ENCODE peak calls at places on chromosomes 12 and 14, in four cellular contexts. A is HepG2, B is H1, L is GM12878. T is an unnamed sample.

GRCh38 chr12:130300725-130301124 is 37.0 kb upstream of the PIWIL1 start:
- DNase-seq in A (no peak), B (no peak), L (no peak), T (no peak)

GRCh38 chr14:105063041-105063440 is 2.2 kb downstream of the GPR132 start:
- DNase-seq in A (no peak), B (no peak), L (no peak), T (no peak)

GRCh38 chr14:76564471-76565119 is 188.7 kb downstream of the ESRRB start:
- DNase-seq in A (no peak), B (no peak), L (no peak), T (no peak)

GRCh38 chr12:132074216-132074615 is 69.9 kb downstream of the DDX51 start:
- DNase-seq in A (no peak), B (no peak), L (no peak), T (no peak)

GRCh38 chr14:95361373-95362179 is 41.9 kb upstream of the CLMN start:
- DNase-seq in A (no peak), B (peak), L (no peak), T (no peak)

GRCh38 chr14:52961060-52961639 is 10.3 kb upstream of the FERMT2 start:
- DNase-seq in A (peak), B (peak), L (peak), T (no peak)

GRCh38 chr12:20547788-20548575 is 147.2 kb upstream of the SLCO1C1 start:
- DNase-seq in A (no peak), B (no peak), L (no peak), T (no peak)

GRCh38 chr12:101785671-101786070 is 45.1 kb downstream of the GNPTAB start:
- DNase-seq in A (no peak), B (no peak), L (no peak), T (no peak)

GRCh38 chr12:1217191-1217949 is 226.3 kb downstream of the ERC1 start:
- DNase-seq in A (no peak), B (no peak), L (no peak), T (no peak)

GRCh38 chr12:112792306-112792705 is 758 bp downstream of the RPH3A start:
- DNase-seq in A (no peak), B (no peak), L (no peak), T (no peak)
- H3K9ac ChIP-seq in A (no peak), B (no peak), L (no peak), T (no peak)

GRCh38 chr12:104356231-104357115 is 52.9 kb downstream of the EID3 start:
- DNase-seq in A (no peak), B (no peak), L (no peak), T (no peak)
- TF ChIP-seq POLR2AphosphoS5 in A (no peak), B (no peak), L (no peak), T (no peak)

GRCh38 chr12:53990311-53991076 is 5.5 kb downstream of the HOXC10 start:
- DNase-seq in A (no peak), B (no peak), L (no peak), T (no peak)
- TF ChIP-seq EZH2 in A (no peak), B (peak), L (no peak), T (no peak)

GRCh38 chr14:97074456-97074855 is 277.3 kb downstream of the VRK1 start:
- DNase-seq in A (no peak), B (no peak), L (no peak), T (no peak)

GRCh38 chr14:97077253-97077653 is 280.1 kb downstream of the VRK1 start:
- DNase-seq in A (no peak), B (no peak), L (peak), T (no peak)

GRCh38 chr14:97077687-97078086 is 280.5 kb downstream of the VRK1 start:
- DNase-seq in A (no peak), B (no peak), L (no peak), T (no peak)

GRCh38 chr14:97073622-97074021 is 276.4 kb downstream of the VRK1 start:
- DNase-seq in A (no peak), B (no peak), L (no peak), T (no peak)

GRCh38 chr14:97074860-97075259 is 277.7 kb downstream of the VRK1 start:
- DNase-seq in A (no peak), B (no peak), L (no peak), T (no peak)
- H3K9ac ChIP-seq in A (no peak), B (no peak), L (no peak), T (no peak)

DNA sequence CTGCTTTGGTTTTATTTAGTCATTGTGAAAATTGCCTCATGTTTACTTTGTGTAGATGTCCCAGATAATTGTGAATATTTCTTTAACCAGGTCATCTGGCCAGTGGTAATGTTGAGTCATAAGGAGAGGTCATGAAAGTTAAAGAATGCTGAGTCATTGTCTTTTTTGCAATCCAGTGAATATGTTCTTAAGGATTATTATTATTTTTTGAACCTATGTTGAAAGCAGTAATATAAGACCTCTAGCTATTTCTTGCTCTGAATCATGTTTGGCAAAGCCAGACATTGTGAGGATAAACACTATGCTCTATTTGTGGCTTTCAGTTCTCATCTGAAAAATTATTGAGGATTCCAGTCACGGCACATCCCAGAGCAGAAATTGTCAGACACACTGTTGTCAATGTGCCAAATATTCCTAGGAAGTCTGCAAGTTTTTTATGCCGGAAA is 369.5 kb downstream of the ATP23 start:
- DNase-seq in A (peak), B (no peak), L (no peak), T (no peak)
- TF ChIP-seq POLR2AphosphoS5 in A (no peak), B (no peak), L (no peak), T (no peak)

DNA sequence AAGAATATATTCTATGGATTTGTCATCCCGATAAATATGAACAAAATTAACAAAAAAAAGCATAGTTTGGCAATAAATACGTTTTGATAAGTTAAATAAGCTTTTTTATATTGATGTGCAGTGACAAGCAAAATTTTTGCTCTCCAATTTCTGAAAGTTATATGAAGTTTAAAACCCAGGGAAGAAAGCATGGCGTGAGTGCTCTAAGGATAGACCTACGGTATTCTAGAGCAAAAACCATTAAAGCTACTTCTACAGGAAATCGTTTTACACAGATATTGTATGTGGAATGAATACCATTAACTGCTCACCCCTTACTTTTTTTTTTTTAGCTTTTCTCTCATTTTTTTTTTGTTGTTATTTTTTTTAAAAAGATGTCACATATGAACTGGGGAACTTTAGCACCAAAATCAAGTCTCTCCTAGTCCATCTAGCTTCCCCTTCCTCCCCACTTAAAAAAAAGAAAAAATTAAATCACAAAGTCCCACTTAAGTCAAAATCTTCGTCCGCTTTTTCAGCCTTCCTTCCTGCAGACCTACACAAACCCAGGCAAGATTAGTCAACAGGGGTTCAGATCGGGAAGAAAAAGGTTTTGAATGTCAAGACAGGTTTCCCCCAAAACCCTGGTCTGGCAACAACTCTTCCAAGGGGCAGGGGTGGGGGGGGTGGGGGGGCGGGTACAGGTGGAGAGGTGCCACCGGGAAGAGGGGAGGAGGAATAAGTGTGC is 4.4 kb downstream of the ZFP36L1 start:
- DNase-seq in A (no peak), B (no peak), L (no peak), T (no peak)
- TF ChIP-seq EZH2 in A (no peak), B (no peak), L (no peak), T (no peak)

DNA sequence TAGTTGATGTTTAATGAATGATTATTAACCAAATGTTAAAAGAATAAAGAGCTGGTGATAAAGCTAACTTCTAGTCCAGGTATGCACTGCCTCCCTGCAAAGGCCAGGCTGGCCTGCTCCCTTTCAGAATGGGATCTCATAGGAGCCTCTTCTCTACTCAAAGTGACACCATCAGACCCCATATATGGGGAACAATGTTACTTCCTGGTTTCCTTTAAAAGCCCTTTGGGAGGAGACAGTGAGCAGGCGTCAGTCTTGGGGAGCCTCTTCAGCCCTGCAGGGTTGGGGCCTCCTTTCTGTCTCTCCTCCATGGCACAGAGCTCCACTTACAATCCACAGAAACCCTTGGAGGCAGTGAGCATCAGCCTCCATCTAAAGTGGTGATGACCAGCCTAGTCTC is 17.3 kb upstream of the GPRC5A start:
- DNase-seq in A (no peak), B (no peak), L (no peak), T (no peak)
- H3K9ac ChIP-seq in A (no peak), B (no peak), L (no peak), T (no peak)

GRCh38 chr14:73239463-73240241 is 2.3 kb downstream of the PAPLN start:
- DNase-seq in A (no peak), B (peak), L (no peak), T (no peak)
- TF ChIP-seq POLR2AphosphoS5 in A (no peak), B (no peak), L (no peak), T (no peak)

DNA sequence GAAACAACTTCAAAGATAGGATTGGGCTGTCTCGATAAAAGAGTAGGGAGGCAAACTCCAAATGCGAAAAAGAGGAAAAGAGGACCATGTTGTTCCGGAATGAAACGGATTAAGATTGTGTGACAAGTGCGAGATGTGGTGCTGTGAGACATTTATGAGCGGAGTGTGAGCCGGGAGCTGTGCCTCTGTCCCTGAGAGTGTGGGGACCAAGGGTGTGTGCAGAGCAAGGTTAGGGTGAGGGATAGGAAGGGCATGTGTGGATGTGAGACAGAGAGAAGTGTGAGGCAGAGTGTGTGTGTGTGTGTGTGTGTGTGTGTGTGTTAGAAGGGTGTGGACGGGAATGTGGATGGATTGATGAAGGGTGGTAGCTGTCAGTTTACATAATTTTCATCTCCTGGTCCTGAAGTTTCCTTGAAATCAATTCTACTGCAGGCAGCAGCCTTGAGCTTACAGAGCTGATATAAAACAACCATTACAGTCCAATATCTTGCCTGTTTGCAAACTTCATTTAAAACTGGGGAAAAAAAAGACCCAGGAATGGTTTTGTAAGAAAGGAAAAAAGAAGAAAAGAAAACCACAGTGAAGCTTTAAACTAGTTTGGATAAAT is 4.3 kb upstream of the OTX2 start:
- DNase-seq in A (no peak), B (peak), L (no peak), T (no peak)
- TF ChIP-seq EZH2 in A (no peak), B (peak), L (no peak), T (no peak)

GRCh38 chr12:49847161-49847560 is 4.3 kb upstream of the BCDIN3D start:
- DNase-seq in A (no peak), B (no peak), L (no peak), T (no peak)

GRCh38 chr12:49842519-49843352 is at the start of gene BCDIN3D:
- DNase-seq in A (peak), B (peak), L (peak), T (no peak)

GRCh38 chr12:49843411-49843810 is 505 bp upstream of the BCDIN3D start:
- DNase-seq in A (no peak), B (no peak), L (no peak), T (no peak)

GRCh38 chr12:49846033-49846432 is 3.1 kb upstream of the BCDIN3D start:
- DNase-seq in A (no peak), B (no peak), L (no peak), T (no peak)

DNA sequence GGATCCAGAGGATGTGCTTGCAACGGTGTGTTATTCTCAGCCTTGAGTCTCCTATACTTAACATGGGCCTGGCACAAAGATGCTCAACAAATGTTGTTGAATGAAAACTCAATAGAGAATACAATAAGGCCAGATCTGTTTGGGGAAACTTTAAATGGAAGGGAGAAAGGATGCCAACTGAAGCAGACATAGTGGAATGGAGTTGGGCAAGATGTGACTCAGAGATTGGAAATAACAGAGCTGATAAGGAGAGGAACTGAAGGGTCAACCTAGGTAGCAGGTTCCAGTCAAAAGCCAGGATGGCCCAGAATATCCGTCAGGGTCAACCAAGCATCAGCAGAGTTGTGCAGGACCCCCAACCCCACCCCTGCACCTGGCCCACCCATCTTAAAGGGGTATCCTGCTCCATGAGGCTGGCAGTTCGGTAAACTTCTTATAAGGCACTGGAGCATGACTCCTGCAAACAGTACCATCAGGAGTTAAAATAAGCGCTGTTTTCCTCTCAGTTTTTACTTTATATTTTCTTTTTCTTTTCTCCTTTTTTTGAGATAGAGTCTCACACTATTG is 1.0 kb upstream of the BCDIN3D start:
- DNase-seq in A (no peak), B (no peak), L (no peak), T (no peak)
- H3K9ac ChIP-seq in A (no peak), B (no peak), L (no peak), T (peak)

T was measured in SK-N-MC.